ENCODE peak calls at places on chromosomes 1 and 21, in seven cellular contexts. Z is breast epithelium; B is SJSA1; S is endodermal cell; L is IMR-90; O is endothelial cell of umbilical vein; M is CD8-positive, alpha-beta memory T cell. D is an unnamed sample.

GRCh38 chr1:19980298-19980697 is 880 bp upstream of the PLA2G2A start:
- DNase-seq in Z (no peak), B (no peak), S (no peak), L (no peak), O (no peak), M (no peak), D (no peak)

GRCh38 chr1:1058921-1059493 is 15.1 kb downstream of the RNF223 start:
- DNase-seq in Z (no peak), B (no peak), S (peak; percentile 76), L (no peak), O (peak; percentile 5), M (peak; percentile 40), D (peak; percentile 58)

GRCh38 chr1:224435318-224435763 is 744 bp upstream of the WDR26 start:
- DNase-seq in Z (no peak), B (no peak), S (no peak), L (peak; percentile 95), O (peak; percentile 42), M (peak; percentile 15), D (peak; percentile 72)

GRCh38 chr1:208135354-208135753 is 108.8 kb downstream of the PLXNA2 start:
- DNase-seq in Z (no peak), B (no peak), S (no peak), L (peak; percentile 8), O (no peak), M (no peak), D (peak; percentile 52)

GRCh38 chr1:212110617-212111016 is 75.1 kb downstream of the DTL start:
- DNase-seq in Z (no peak), B (no peak), S (no peak), L (peak; percentile 22), O (peak; percentile 58), M (no peak), D (no peak)

GRCh38 chr1:57131257-57131656 is 165.4 kb upstream of the C8B start:
- DNase-seq in Z (no peak), B (no peak), S (no peak), L (no peak), O (no peak), M (no peak), D (no peak)

GRCh38 chr1:116415200-116415698 is 42.2 kb downstream of the ATP1A1 start:
- DNase-seq in Z (no peak), B (no peak), S (peak; percentile 24), L (no peak), O (no peak), M (no peak), D (no peak)

GRCh38 chr1:27455166-27455811 is 34.7 kb downstream of the WASF2 start:
- DNase-seq in Z (no peak), B (no peak), S (no peak), L (no peak), O (no peak), M (peak; percentile 14), D (peak; percentile 72)

GRCh38 chr21:46559291-46559983 is 45.4 kb downstream of the S100B start:
- DNase-seq in Z (no peak), B (peak; percentile 31), S (no peak), L (no peak), O (peak; percentile 58), M (peak; percentile 73), D (no peak)

GRCh38 chr1:155940993-155941844 is at the start of gene RXFP4:
- DNase-seq in Z (no peak), B (no peak), S (peak; percentile 68), L (no peak), O (peak; percentile 25), M (no peak), D (no peak)

GRCh38 chr1:104291156-104291555 is 541.5 kb downstream of the AMY1C start:
- DNase-seq in Z (no peak), B (no peak), S (no peak), L (no peak), O (no peak), M (no peak), D (no peak)

GRCh38 chr1:14597343-14598006 is 1.0 kb upstream of the KAZN start:
- DNase-seq in Z (no peak), B (no peak), S (peak; percentile 87), L (no peak), O (no peak), M (no peak), D (no peak)

GRCh38 chr21:39180429-39181019 is 2.7 kb downstream of the PSMG1 start:
- DNase-seq in Z (no peak), B (no peak), S (no peak), L (no peak), O (peak; percentile 7), M (no peak), D (no peak)

GRCh38 chr1:21342961-21343838 is 52.9 kb upstream of the ECE1 start:
- DNase-seq in Z (no peak), B (no peak), S (no peak), L (no peak), O (peak; percentile 35), M (peak; percentile 50), D (no peak)

GRCh38 chr1:91701494-91701869 is 184.5 kb downstream of the TGFBR3 start:
- DNase-seq in Z (no peak), B (peak; percentile 50), S (no peak), L (no peak), O (no peak), M (no peak), D (no peak)

GRCh38 chr1:56024155-56024554 is 555.2 kb downstream of the PLPP3 start:
- DNase-seq in Z (no peak), B (no peak), S (no peak), L (no peak), O (no peak), M (no peak), D (peak; percentile 25)

GRCh38 chr1:151816548-151816947 is 11.3 kb upstream of the LINGO4 start:
- DNase-seq in Z (no peak), B (no peak), S (no peak), L (no peak), O (no peak), M (no peak), D (no peak)

GRCh38 chr1:228339766-228340685 is 66.6 kb downstream of the TRIM11 start:
- DNase-seq in Z (peak; percentile 47), B (no peak), S (peak; percentile 35), L (no peak), O (no peak), M (no peak), D (no peak)

GRCh38 chr1:205240569-205240968 is 12.8 kb downstream of the TMCC2 start:
- DNase-seq in Z (no peak), B (no peak), S (no peak), L (no peak), O (no peak), M (no peak), D (no peak)
- H3K27ac ChIP-seq in Z (no peak overlapping the region), B (no peak overlapping the region), S (no peak overlapping the region), L (peak overlapping the region; percentile 12), O (no peak overlapping the region), M (no peak overlapping the region), D (no peak overlapping the region)

GRCh38 chr1:202012544-202013478 is 2.4 kb downstream of the ELF3 start:
- DNase-seq in Z (no peak), B (no peak), S (no peak), L (no peak), O (no peak), M (no peak), D (no peak)
- H3K4me3 ChIP-seq in Z (peak overlapping the region; percentile 67), B (no peak overlapping the region), S (no peak overlapping the region), L (no peak overlapping the region), O (no peak overlapping the region), M (no peak overlapping the region), D (no peak overlapping the region)

DNA sequence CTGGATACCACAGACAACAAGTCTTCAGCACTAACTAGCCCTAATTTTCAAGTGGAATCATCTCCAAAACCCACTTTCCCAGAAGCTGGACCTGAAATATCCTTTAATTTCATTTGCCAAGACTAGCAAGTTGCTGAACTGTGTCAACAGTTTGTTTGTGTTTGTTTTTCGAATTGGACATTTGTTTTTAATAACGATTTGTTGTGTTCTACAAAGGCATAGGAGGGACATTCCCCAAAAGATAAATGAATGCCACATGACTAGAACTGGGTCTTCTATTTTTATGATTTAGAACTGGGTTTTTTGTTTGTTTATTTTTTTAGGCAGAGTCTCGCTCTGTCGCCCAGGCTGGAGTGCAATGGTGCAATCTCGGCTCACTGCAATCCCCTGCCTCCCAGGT is 17.9 kb downstream of the LUZP1 start:
- DNase-seq in Z (no peak), B (no peak), S (no peak), L (no peak), O (no peak), M (no peak), D (no peak)
- H3K27ac ChIP-seq in Z (peak overlapping the region; percentile 48), B (no peak overlapping the region), S (no peak overlapping the region), L (no peak overlapping the region), O (no peak overlapping the region), M (no peak overlapping the region), D (no peak overlapping the region)

DNA sequence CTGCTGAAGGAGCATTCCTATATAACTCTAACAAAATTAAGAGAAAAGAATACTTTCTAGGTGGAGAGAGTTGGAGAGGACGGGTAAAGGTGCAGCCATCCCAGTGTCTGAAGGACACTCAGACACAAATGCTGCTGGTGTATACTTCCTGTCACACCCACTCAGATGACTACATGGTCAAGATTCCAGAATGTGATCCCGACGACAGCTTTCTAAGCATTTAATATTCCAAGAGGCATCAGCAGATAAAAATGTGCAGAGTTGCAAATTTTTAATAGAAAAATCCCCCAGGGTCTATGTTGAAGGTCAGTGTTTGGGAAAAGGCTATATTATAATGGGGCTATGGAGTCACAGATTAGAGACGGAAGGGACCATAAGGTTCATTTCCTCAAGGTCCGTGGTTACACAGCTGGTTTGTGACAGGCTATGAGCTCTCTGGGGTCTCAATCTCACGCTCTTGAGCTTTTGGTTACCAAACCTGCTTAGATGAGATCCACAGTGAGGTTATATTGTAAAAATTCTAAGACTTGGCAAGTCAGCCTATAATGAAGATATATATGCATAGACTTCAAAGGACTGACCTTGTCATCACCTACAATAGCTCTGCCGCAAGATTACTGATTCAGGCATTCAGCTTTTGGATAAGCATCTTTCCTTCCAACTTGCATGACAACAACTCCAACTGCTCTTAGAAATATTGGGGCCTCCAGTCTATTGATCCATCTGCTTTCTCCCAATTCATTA is 35.1 kb downstream of the ZNF281 start:
- DNase-seq in Z (no peak), B (no peak), S (peak; percentile 37), L (peak; percentile 21), O (no peak), M (no peak), D (no peak)
- H3K4me3 ChIP-seq in Z (no peak overlapping the region), B (no peak overlapping the region), S (peak overlapping the region; percentile 74), L (no peak overlapping the region), O (no peak overlapping the region), M (no peak overlapping the region), D (no peak overlapping the region)

DNA sequence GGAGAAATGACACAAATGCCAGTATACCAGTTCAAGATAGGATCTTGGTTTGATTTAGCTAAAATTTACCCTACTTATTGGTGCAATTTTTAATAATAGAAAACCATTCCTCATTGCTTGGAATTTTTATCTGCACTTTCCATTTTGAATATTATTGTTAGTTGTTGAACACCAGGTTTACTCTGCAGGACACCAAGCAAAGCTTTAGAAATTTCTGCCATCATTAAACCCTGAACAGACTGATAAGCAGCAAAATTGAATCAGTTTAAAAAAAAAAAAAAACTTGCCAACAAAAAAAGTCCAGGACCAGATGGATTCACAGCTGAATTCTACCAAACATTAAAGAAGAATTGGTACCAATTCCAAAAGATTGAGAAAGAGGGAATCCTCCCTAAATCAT is 71.5 kb downstream of the POU2F1 start:
- DNase-seq in Z (no peak), B (no peak), S (no peak), L (no peak), O (no peak), M (no peak), D (no peak)
- H3K27ac ChIP-seq in Z (no peak overlapping the region), B (no peak overlapping the region), S (no peak overlapping the region), L (no peak overlapping the region), O (no peak overlapping the region), M (no peak overlapping the region), D (no peak overlapping the region)

D was measured in mammary epithelial cell.